ENCODE peak calls at places on chromosome 5, in five cellular contexts. D is adipocyte; E is Peyer's patch; F is effector memory CD4-positive, alpha-beta T cell; A is OCI-LY7. V is an unnamed sample.

GRCh38 chr5:31530541-31531265 is 1.2 kb downstream of the DROSHA start:
- DNase-seq in F (no peak), E (no peak), D (peak; percentile 10), A (peak; percentile 8), V (no peak)

GRCh38 chr5:943201-943873 is 50.7 kb downstream of the TRIP13 start:
- DNase-seq in F (no peak), E (no peak), A (no peak), D (no peak), V (no peak)

GRCh38 chr5:115460476-115460875 is 84.1 kb downstream of the FEM1C start:
- DNase-seq in D (peak; percentile 56), E (no peak), F (no peak), A (no peak), V (no peak)

GRCh38 chr5:120778491-120779293 is 314.6 kb downstream of the PRR16 start:
- DNase-seq in F (no peak), D (peak; percentile 75), A (no peak), E (no peak), V (no peak)

GRCh38 chr5:54148062-54148461 is 162.3 kb downstream of the ARL15 start:
- DNase-seq in E (no peak), F (no peak), A (no peak), D (peak; percentile 66), V (no peak)

GRCh38 chr5:32042571-32042970 is 131.5 kb downstream of the GOLPH3 start:
- DNase-seq in E (no peak), A (no peak), D (no peak), F (no peak), V (no peak)

GRCh38 chr5:116577064-116577788 is 2.6 kb upstream of the SEMA6A start:
- DNase-seq in A (no peak), D (no peak), F (no peak), E (no peak), V (no peak)

GRCh38 chr5:124922255-124922975 is 176.0 kb upstream of the ZNF608 start:
- DNase-seq in D (no peak), E (no peak), F (no peak), A (no peak), V (no peak)

GRCh38 chr5:153562189-153562588 is 71.7 kb downstream of the GRIA1 start:
- DNase-seq in A (no peak), D (no peak), E (no peak), F (no peak), V (no peak)

GRCh38 chr5:5658226-5658625 is 235.7 kb downstream of the ICE1 start:
- DNase-seq in F (no peak), D (peak; percentile 15), E (no peak), A (no peak), V (no peak)

GRCh38 chr5:64632251-64632650 is 58.1 kb upstream of the SHISAL2B start:
- DNase-seq in D (peak; percentile 75), F (no peak), A (no peak), E (no peak), V (no peak)

GRCh38 chr5:81994679-81995078 is 22.9 kb downstream of the ATG10 start:
- DNase-seq in D (no peak), F (no peak), A (no peak), E (no peak), V (no peak)

GRCh38 chr5:133749331-133749985 is 137.1 kb upstream of the FSTL4 start:
- DNase-seq in A (no peak), E (no peak), D (no peak), F (no peak), V (no peak)

GRCh38 chr5:56900858-56901578 is 8.4 kb upstream of the SETD9 start:
- DNase-seq in F (no peak), A (peak; percentile 65), E (no peak), D (peak; percentile 73), V (peak; percentile 59)

GRCh38 chr5:102421647-102422046 is 77.2 kb downstream of the SLCO6A1 start:
- DNase-seq in D (no peak), A (no peak), F (no peak), E (no peak), V (no peak)

GRCh38 chr5:157273131-157273556 is 7.2 kb downstream of the CYFIP2 start:
- DNase-seq in E (no peak), D (no peak), A (peak; percentile 81), F (no peak), V (no peak)

GRCh38 chr5:151234476-151235238 is 10.8 kb upstream of the CCDC69 start:
- DNase-seq in A (peak; percentile 78), E (no peak), D (peak; percentile 82), F (no peak), V (no peak)

GRCh38 chr5:177439518-177440053 is 7.0 kb upstream of the PRR7 start:
- DNase-seq in E (no peak), F (no peak), A (no peak), D (no peak), V (no peak)

GRCh38 chr5:89293849-89294248 is 410.9 kb upstream of the MEF2C start:
- DNase-seq in F (no peak), D (peak; percentile 79), E (no peak), A (no peak), V (no peak)

GRCh38 chr5:110769282-110769681 is 30.5 kb downstream of the SLC25A46 start:
- DNase-seq in A (no peak), F (no peak), E (no peak), D (peak; percentile 95), V (no peak)

DNA sequence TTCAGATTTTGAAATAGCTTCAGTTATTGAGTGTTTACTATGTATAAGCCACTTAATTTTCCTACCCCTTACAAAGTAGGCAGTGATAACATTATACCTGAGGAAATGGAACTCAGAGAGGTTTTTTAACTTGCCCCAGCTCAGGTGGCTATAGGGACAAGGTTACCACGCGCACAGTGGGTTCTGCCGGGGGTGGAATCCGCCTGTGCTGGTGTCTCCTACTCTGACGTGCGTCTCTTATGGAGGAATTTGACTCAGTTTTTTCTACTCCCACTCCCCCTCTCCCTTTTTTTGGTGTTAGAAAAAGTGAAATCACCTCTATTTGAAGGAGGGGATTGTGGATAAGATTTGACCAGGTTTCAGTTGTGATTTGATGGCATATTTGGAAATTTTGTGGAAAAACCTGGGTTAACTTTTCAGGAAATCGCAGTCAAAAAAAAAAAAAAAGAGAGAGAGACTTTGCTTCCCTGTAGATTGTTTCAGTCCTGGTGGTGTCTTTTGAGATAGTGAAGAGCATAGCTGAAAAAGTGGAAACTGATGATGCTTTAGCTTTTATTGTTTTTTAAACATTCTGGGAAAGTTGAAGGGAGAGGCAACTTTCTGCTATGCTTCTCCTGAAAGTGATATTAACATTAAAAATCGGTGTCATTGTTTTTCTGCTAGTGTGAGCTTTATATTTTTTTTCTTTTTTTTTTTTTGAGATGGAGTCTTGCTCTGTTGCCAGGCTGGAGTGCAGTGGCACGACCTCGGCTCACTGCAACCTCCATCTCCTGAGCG is 15.9 kb downstream of the TRIO start:
- DNase-seq in D (no peak), F (no peak), E (no peak), A (no peak), V (no peak)
- H3K4me1 ChIP-seq in D (peaks cover 38% of the 10 kb centered on the region), F (no peaks in the 10 kb centered on the region), E (peaks cover 42% of the 10 kb centered on the region), A (peaks cover 49% of the 10 kb centered on the region), V (no peaks in the 10 kb centered on the region)

GRCh38 chr5:175873090-175873454 is 1.7 kb downstream of the CPLX2 start:
- DNase-seq in E (no peak), D (no peak), F (no peak), A (no peak), V (no peak)
- H3K4me1 ChIP-seq in E (peaks cover 8% of the 10 kb centered on the region), D (no peaks in the 10 kb centered on the region), F (no peaks in the 10 kb centered on the region), A (no peaks in the 10 kb centered on the region), V (no peaks in the 10 kb centered on the region)

DNA sequence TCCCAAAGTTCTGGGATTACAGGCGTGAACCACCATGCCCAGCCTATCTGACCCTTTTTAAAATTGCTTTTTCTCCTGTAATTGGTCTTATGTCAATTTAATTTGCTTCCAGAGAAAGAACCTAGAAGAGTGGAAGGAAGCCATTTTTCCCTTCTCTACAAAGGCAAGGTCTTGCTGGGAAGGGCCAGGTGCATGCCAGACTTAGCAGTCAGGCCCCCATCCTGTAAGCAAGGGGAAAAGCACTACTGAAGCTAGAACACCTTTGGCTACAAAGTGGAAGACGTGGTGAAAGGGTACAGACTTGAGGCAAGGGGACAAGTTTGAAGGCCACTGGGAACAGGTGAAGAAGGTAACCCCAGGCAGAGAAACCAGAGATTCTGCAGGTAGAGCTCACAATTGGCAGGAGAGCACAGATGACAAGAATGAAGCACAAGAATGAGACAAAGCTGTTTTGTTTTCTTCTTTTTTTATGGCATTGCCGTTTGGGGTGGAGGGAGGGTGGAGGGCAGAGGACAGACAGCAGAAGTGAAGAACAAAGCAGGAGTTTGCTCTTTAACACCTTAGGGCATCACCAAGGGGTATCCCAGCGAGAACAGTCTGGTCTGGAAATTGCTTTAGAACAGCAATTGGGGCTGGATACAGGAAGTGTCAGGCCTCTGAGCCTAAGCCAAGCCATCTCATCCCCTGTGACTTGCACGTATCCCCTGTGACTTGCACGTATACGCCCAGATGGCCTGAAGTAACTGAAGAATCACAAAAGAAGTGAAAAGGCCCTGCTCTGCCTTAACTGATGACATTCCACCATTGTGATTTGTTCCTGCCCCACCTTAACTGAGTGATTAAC is 72.8 kb downstream of the SERINC5 start:
- DNase-seq in D (no peak), A (peak; percentile 76), F (no peak), E (no peak), V (peak; percentile 41)
- H3K4me1 ChIP-seq in D (peaks cover 9% of the 10 kb centered on the region), A (peaks cover 91% of the 10 kb centered on the region), F (peaks cover 66% of the 10 kb centered on the region), E (peaks cover 70% of the 10 kb centered on the region), V (peaks cover 69% of the 10 kb centered on the region)

GRCh38 chr5:159915913-159916840 is at the start of gene ADRA1B:
- DNase-seq in E (peak; percentile 84), D (peak; percentile 90), A (no peak), F (no peak), V (peak; percentile 23)
- H3K4me1 ChIP-seq in E (peaks cover 22% of the 10 kb centered on the region), D (peaks cover 58% of the 10 kb centered on the region), A (no peaks in the 10 kb centered on the region), F (no peaks in the 10 kb centered on the region), V (no peaks in the 10 kb centered on the region)

GRCh38 chr5:172901788-172902496 is 57.3 kb upstream of the RPL26L1 start:
- DNase-seq in F (no peak), E (no peak), A (no peak), D (peak; percentile 64), V (no peak)
- H3K4me1 ChIP-seq in F (no peaks in the 10 kb centered on the region), E (peaks cover 35% of the 10 kb centered on the region), A (no peaks in the 10 kb centered on the region), D (peaks cover 74% of the 10 kb centered on the region), V (no peaks in the 10 kb centered on the region)

GRCh38 chr5:16390825-16391224 is 74.8 kb downstream of the ZNF622 start:
- DNase-seq in D (no peak), E (no peak), A (no peak), F (no peak), V (no peak)

GRCh38 chr5:16392718-16393117 is 72.9 kb downstream of the ZNF622 start:
- DNase-seq in E (no peak), A (no peak), F (no peak), D (no peak), V (no peak)
- H3K4me1 ChIP-seq in E (no peaks in the 10 kb centered on the region), A (no peaks in the 10 kb centered on the region), F (no peaks in the 10 kb centered on the region), D (no peaks in the 10 kb centered on the region), V (no peaks in the 10 kb centered on the region)

V was measured in naive thymus-derived CD4-positive, alpha-beta T cell.